ENCODE peak calls at places on chromosomes 12 and 14, in nine cellular contexts. J, T, U, B, M, C, P, D and R are unnamed samples.

GRCh38 chr12:94872671-94873367 is 130.7 kb downstream of the NDUFA12 start:
- DNase-seq in M (peak), D (no peak), P (no peak), J (no peak), T (peak), B (peak), C (no peak), U (no peak), R (no peak)

GRCh38 chr14:28785096-28785952 is 18.7 kb downstream of the FOXG1 start:
- DNase-seq in P (no peak), J (no peak), U (no peak), C (no peak), B (peak), T (peak), D (no peak), M (peak), R (no peak)

GRCh38 chr12:123807670-123808069 is 45.6 kb downstream of the DNAH10 start:
- DNase-seq in C (no peak), T (no peak), J (no peak), B (no peak), P (no peak), U (no peak), D (peak), M (no peak), R (no peak)

GRCh38 chr14:75132374-75133086 is 5.7 kb upstream of the NEK9 start:
- DNase-seq in U (no peak), B (peak), D (peak), M (peak), P (no peak), C (peak), T (peak), J (peak), R (no peak)

GRCh38 chr12:122437656-122438121 is 15.2 kb upstream of the CLIP1 start:
- DNase-seq in T (peak), B (no peak), J (no peak), M (peak), U (peak), C (no peak), P (peak), D (peak), R (peak)

GRCh38 chr12:19288603-19289244 is 150.6 kb upstream of the AEBP2 start:
- DNase-seq in C (peak), U (no peak), T (peak), B (peak), J (no peak), D (peak), M (peak), P (no peak), R (no peak)

GRCh38 chr12:123441523-123442164 is 5.2 kb upstream of the RILPL2 start:
- DNase-seq in T (no peak), J (no peak), B (no peak), P (no peak), M (peak), D (no peak), C (no peak), U (no peak), R (no peak)

GRCh38 chr14:54535126-54535525 is 25.4 kb downstream of the CGRRF1 start:
- DNase-seq in D (no peak), P (no peak), J (no peak), B (no peak), T (no peak), M (no peak), C (no peak), U (no peak), R (no peak)

GRCh38 chr14:79659995-79660975 is 551.0 kb downstream of the DIO2 start:
- DNase-seq in B (no peak), D (no peak), P (no peak), U (no peak), M (no peak), T (no peak), J (no peak), C (no peak), R (no peak)

GRCh38 chr12:101877816-101878811 is 734 bp downstream of the DRAM1 start:
- DNase-seq in U (peak), B (no peak), D (no peak), P (no peak), C (peak), J (no peak), M (peak), T (no peak), R (peak)

GRCh38 chr14:104681689-104682074 is 7.7 kb upstream of the INF2 start:
- DNase-seq in P (peak), B (peak), M (no peak), U (peak), D (peak), C (peak), J (no peak), T (no peak), R (peak)

GRCh38 chr14:90599748-90600507 is 203.1 kb downstream of the CALM1 start:
- DNase-seq in C (no peak), D (no peak), T (no peak), P (no peak), B (no peak), J (no peak), M (no peak), U (no peak), R (no peak)

GRCh38 chr14:90715993-90716392 is 100.2 kb downstream of the TTC7B start:
- DNase-seq in D (no peak), J (no peak), C (no peak), M (no peak), U (no peak), T (no peak), B (no peak), P (no peak), R (no peak)

GRCh38 chr12:120799417-120800045 is 73.9 kb downstream of the ACADS start:
- DNase-seq in M (no peak), B (peak), C (no peak), P (no peak), D (no peak), U (no peak), T (no peak), J (no peak), R (no peak)

GRCh38 chr12:108816652-108817335 is 40.6 kb downstream of the SSH1 start:
- DNase-seq in D (no peak), C (no peak), J (no peak), T (no peak), P (peak), M (no peak), B (no peak), U (peak), R (peak)

GRCh38 chr12:52119398-52120254 is 40.1 kb downstream of the SMIM41 start:
- DNase-seq in T (peak), B (peak), C (peak), U (no peak), D (no peak), J (peak), P (no peak), M (peak), R (no peak)

GRCh38 chr12:53703746-53704145 is 23.5 kb downstream of the CALCOCO1 start:
- DNase-seq in M (no peak), D (peak), U (no peak), C (no peak), P (no peak), T (no peak), B (no peak), J (no peak), R (no peak)

GRCh38 chr12:107436376-107436775 is 249.2 kb upstream of the PWP1 start:
- DNase-seq in P (no peak), M (no peak), D (peak), J (no peak), C (no peak), T (no peak), B (peak), U (no peak), R (no peak)

GRCh38 chr14:74956280-74957072 is 1.1 kb upstream of the PGF start:
- DNase-seq in C (no peak), D (no peak), J (no peak), B (no peak), M (no peak), T (no peak), P (no peak), U (peak), R (no peak)

GRCh38 chr12:1927051-1927680 is 8.7 kb upstream of the CACNA2D4 start:
- DNase-seq in C (no peak), M (no peak), T (no peak), B (no peak), D (no peak), P (peak), U (no peak), J (no peak), R (no peak)

GRCh38 chr12:53495903-53496751 is 3.1 kb downstream of the MAP3K12 start:
- DNase-seq in D (no peak), J (no peak), M (no peak), P (peak), T (no peak), U (peak), B (peak), C (no peak), R (peak)

GRCh38 chr14:23071244-23071974 is 14.1 kb upstream of the CDH24 start:
- DNase-seq in C (peak), B (peak), P (peak), J (peak), T (no peak), U (peak), D (peak), M (peak), R (peak)